ENCODE peak calls at places on chromosomes 7 and 10, in nine cellular contexts. X, P, H, C, N, Q, K, S and Y are unnamed samples. For H3K9me3, the result is how much of the 10 kb centered on the place peaks cover.

GRCh38 chr7:82017334-82017943 is 247.6 kb upstream of the HGF start:
- DNase-seq in H (no peak), X (peak), N (peak), Q (no peak), P (no peak), S (no peak), K (no peak), C (no peak), Y (no peak)

GRCh38 chr7:854118-854775 is 22.0 kb downstream of the SUN1 start:
- DNase-seq in S (no peak), C (no peak), X (no peak), K (no peak), Q (no peak), H (no peak), N (no peak), P (no peak), Y (peak)

GRCh38 chr10:70478191-70479160 is at the start of gene PALD1:
- DNase-seq in C (peak), H (no peak), N (peak), K (peak), P (peak), S (peak), Q (no peak), X (no peak), Y (peak)

GRCh38 chr7:28666144-28666543 is 253.8 kb downstream of the CREB5 start:
- DNase-seq in C (no peak), H (no peak), Q (no peak), P (no peak), N (no peak), S (no peak), K (no peak), X (peak), Y (no peak)

GRCh38 chr10:48450811-48451466 is 144.5 kb downstream of the MAPK8 start:
- DNase-seq in K (no peak), S (peak), X (no peak), Q (no peak), C (no peak), H (no peak), N (no peak), P (peak), Y (no peak)

GRCh38 chr10:79910344-79910743 is 38.6 kb downstream of the SFTPD start:
- DNase-seq in X (no peak), S (no peak), Q (no peak), H (no peak), C (no peak), K (no peak), P (no peak), N (no peak), Y (no peak)

GRCh38 chr7:257647-257992 is 32.4 kb upstream of the FOXL3 start:
- DNase-seq in C (no peak), S (no peak), Q (no peak), N (no peak), X (no peak), P (no peak), H (no peak), K (no peak), Y (peak)

GRCh38 chr7:105775580-105775979 is 100.8 kb downstream of the ATXN7L1 start:
- DNase-seq in Q (no peak), S (no peak), N (no peak), K (no peak), H (no peak), C (no peak), X (no peak), P (no peak), Y (no peak)

GRCh38 chr7:55028011-55028410 is 9.2 kb downstream of the EGFR start:
- DNase-seq in K (no peak), Q (no peak), C (no peak), X (peak), S (no peak), N (no peak), P (no peak), H (no peak), Y (no peak)

GRCh38 chr10:44581996-44582395 is 197.1 kb upstream of the CXCL12 start:
- DNase-seq in N (no peak), H (no peak), P (peak), C (no peak), Q (no peak), S (no peak), X (no peak), K (no peak), Y (no peak)

GRCh38 chr7:43303740-43304241 is 191.3 kb downstream of the HECW1 start:
- DNase-seq in X (peak), K (no peak), P (no peak), S (no peak), H (no peak), C (no peak), Q (no peak), N (no peak), Y (no peak)

GRCh38 chr7:84524714-84525694 is 330.4 kb upstream of the SEMA3A start:
- DNase-seq in S (peak), C (no peak), H (no peak), P (no peak), N (peak), X (peak), Q (no peak), K (no peak), Y (no peak)

GRCh38 chr10:72108811-72109618 is 20.7 kb upstream of the SPOCK2 start:
- DNase-seq in X (peak), P (no peak), S (peak), C (no peak), Q (no peak), N (no peak), K (no peak), H (no peak), Y (no peak)

GRCh38 chr7:20327047-20327446 is 3.7 kb upstream of the ITGB8 start:
- DNase-seq in X (peak), P (no peak), Q (no peak), H (no peak), N (no peak), S (no peak), K (no peak), C (no peak), Y (no peak)

GRCh38 chr7:42691030-42691639 is 220.7 kb downstream of the C7orf25 start:
- DNase-seq in S (no peak), C (peak), K (no peak), N (peak), H (no peak), P (no peak), X (peak), Q (no peak), Y (no peak)

GRCh38 chr10:124002391-124003069 is 90.9 kb downstream of the CHST15 start:
- DNase-seq in C (no peak), K (no peak), P (no peak), X (no peak), N (no peak), H (no peak), Q (no peak), S (no peak), Y (no peak)

GRCh38 chr10:35635576-35635975 is 6.5 kb downstream of the FZD8 start:
- DNase-seq in K (no peak), H (peak), S (peak), C (peak), P (peak), Q (no peak), N (peak), X (peak), Y (peak)

GRCh38 chr7:111089822-111090426 is 1.0 kb upstream of the LRRN3 start:
- DNase-seq in Q (no peak), S (no peak), C (no peak), P (no peak), X (peak), H (no peak), K (no peak), N (peak), Y (no peak)

GRCh38 chr7:151062399-151063211 is 3.2 kb downstream of the SLC4A2 start:
- DNase-seq in Q (no peak), K (peak), X (peak), S (peak), H (no peak), N (peak), P (peak), C (peak), Y (no peak)

GRCh38 chr10:43594944-43595589 is 11.2 kb upstream of the ZNF485 start:
- DNase-seq in K (peak), P (peak), S (no peak), C (no peak), H (peak), N (no peak), X (peak), Q (no peak), Y (no peak)

GRCh38 chr7:95066736-95067530 is 159.5 kb downstream of the PPP1R9A start:
- DNase-seq in N (peak), X (peak), C (no peak), Q (no peak), K (no peak), P (no peak), H (no peak), S (no peak), Y (no peak)

GRCh38 chr7:26151953-26152781 is at the start of gene NFE2L3:
- DNase-seq in X (peak), P (peak), C (peak), K (peak), Q (peak), S (peak), N (peak), H (no peak), Y (peak)
- TF ChIP-seq POLR2A in X (no peak), P (peak), C (no peak), K (peak), Q (peak), S (peak), N (peak), H (peak), Y (no peak)

DNA sequence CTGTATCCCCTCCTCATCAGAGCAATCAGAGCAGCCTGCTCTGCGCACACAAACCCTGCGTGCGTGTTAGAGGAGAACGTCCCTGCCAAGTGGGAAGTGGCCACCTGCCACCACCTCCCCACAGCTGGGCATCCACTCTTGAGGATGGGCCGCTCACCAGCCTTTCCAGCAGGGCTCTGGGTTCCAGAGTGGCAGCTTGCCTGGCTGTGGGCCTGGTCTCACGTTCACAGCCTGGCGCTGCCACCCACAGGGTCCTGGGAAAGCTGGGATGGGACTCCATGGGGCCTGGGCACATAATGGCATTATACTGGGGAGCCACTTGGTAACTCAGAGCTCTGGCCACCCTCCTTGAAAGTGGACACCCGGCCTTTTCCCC is 151.1 kb upstream of the PPP2R2D start:
- DNase-seq in P (no peak), K (no peak), N (no peak), H (no peak), Q (no peak), C (no peak), X (no peak), S (no peak), Y (no peak)
- H3K9me3 ChIP-seq in P (under half), K (under half), N (under half), H (under half), Q (under half), C (under half), X (half or more), S (under half), Y (under half)

GRCh38 chr10:97333601-97334369 is 744 bp downstream of the FRAT2 start:
- DNase-seq in C (no peak), P (peak), X (peak), H (no peak), S (peak), N (no peak), Q (no peak), K (peak), Y (peak)
- TF ChIP-seq POLR2A in C (no peak), P (peak), X (no peak), H (no peak), S (peak), N (no peak), Q (no peak), K (no peak), Y (no peak)

GRCh38 chr7:12571691-12572090 is 1.2 kb downstream of the SCIN start:
- DNase-seq in K (no peak), C (no peak), Q (no peak), H (no peak), S (no peak), X (no peak), P (no peak), N (no peak), Y (no peak)

GRCh38 chr7:12573885-12574284 is 3.4 kb downstream of the SCIN start:
- DNase-seq in C (no peak), N (no peak), P (no peak), S (no peak), H (no peak), X (no peak), K (no peak), Q (no peak), Y (no peak)

GRCh38 chr7:12570529-12571461 is at the start of gene SCIN:
- DNase-seq in H (no peak), K (peak), X (no peak), Q (no peak), C (no peak), N (peak), P (peak), S (peak), Y (no peak)

GRCh38 chr7:12570148-12570528 is 382 bp upstream of the SCIN start:
- DNase-seq in X (no peak), P (peak), S (peak), C (no peak), H (no peak), K (no peak), Q (no peak), N (peak), Y (no peak)

DNA sequence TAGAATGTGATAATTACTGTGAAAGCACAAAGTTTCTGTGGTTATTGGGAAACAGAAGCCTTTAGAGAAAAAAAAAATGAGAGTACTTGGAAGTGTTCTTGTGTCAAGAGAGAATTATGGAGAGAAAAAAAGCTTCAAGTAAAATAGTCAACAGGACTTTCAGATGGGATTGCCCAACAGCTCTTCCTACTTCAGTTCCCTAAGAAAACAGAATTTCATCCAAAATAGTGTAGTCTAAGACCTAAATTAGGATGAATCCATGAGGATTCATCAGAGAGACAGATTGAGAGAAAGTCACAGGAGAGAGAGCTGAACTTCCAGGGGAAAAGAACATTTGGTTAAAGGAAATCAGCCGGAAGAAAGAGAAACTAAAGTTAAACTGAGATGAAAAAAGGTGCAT is 2.4 kb downstream of the SCIN start:
- DNase-seq in N (no peak), C (no peak), H (no peak), S (no peak), Q (no peak), K (no peak), P (no peak), X (no peak), Y (no peak)
- H3K9me3 ChIP-seq in N (under half), C (under half), H (under half), S (under half), Q (under half), K (under half), P (under half), X (under half), Y (under half)

GRCh38 chr7:157540606-157541294 is 203.9 kb downstream of the DNAJB6 start:
- DNase-seq in S (no peak), H (no peak), C (no peak), Q (no peak), K (no peak), X (no peak), N (no peak), P (no peak), Y (no peak)
- TF ChIP-seq POLR2A in S (no peak), H (no peak), C (no peak), Q (no peak), K (no peak), X (no peak), N (no peak), P (no peak), Y (no peak)

GRCh38 chr7:64102656-64103400 is 57.6 kb downstream of the ZNF727 start:
- DNase-seq in K (no peak), S (no peak), N (no peak), C (no peak), X (no peak), H (no peak), P (no peak), Q (no peak), Y (no peak)
- H3K9me3 ChIP-seq in K (under half), S (under half), N (under half), C (under half), X (under half), H (under half), P (under half), Q (under half), Y (under half)

DNA sequence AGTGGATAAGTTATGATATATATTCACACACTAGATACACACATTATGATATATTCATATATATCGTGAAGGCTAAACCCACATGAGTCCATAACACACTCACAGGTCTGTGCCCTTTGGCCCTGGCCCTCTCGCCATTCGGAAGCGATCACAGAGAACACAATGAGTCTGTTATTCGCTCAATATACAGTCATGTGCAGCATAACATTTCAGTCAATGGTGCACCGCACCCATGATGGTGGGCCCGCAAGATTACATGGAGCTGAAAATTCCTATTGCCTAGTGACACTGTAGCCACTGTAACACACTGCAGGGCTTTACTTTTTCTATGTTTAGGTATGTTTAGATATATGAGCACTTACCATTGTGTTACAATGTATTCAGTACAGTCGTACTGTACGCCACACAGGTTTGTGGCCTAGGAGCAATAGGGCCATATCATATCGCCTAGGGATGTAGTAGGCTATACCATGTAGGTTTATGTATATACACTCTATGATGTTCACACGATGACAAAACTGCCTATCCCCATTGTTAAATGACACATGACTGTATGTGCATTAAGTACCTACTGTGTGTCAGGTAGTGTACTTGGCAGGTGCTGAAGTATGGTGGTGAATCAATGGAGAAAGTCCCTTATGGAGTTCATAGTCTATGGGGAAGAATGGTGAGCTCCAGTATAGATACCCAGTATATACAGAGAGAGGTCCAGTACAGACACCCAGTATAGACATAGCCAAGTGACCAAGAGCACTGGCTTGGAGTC is 198.8 kb upstream of the KLF14 start:
- DNase-seq in X (no peak), K (no peak), Q (no peak), N (no peak), C (no peak), H (no peak), S (no peak), P (no peak), Y (no peak)
- TF ChIP-seq POLR2A in X (no peak), K (no peak), Q (no peak), N (no peak), C (no peak), H (peak), S (no peak), P (no peak), Y (no peak)

GRCh38 chr7:157964521-157964920 is 623.1 kb downstream of the PTPRN2 start:
- DNase-seq in H (no peak), P (no peak), Q (no peak), C (no peak), X (no peak), N (no peak), S (no peak), K (no peak), Y (no peak)

GRCh38 chr7:157962458-157963306 is 624.9 kb downstream of the PTPRN2 start:
- DNase-seq in Q (no peak), K (no peak), C (no peak), H (no peak), P (no peak), N (no peak), X (no peak), S (no peak), Y (no peak)

GRCh38 chr7:157964016-157964415 is 623.6 kb downstream of the PTPRN2 start:
- DNase-seq in S (no peak), K (no peak), N (no peak), H (no peak), C (no peak), Q (no peak), P (no peak), X (no peak), Y (no peak)

GRCh38 chr7:157963526-157963925 is 624.1 kb downstream of the PTPRN2 start:
- DNase-seq in H (no peak), S (no peak), P (no peak), K (no peak), C (no peak), Q (no peak), X (no peak), N (no peak), Y (no peak)

GRCh38 chr7:157961731-157962457 is 625.1 kb downstream of the DNAJB6 start:
- DNase-seq in N (no peak), H (no peak), C (no peak), K (no peak), P (no peak), Q (no peak), S (no peak), X (no peak), Y (no peak)
- H3K9me3 ChIP-seq in N (under half), H (under half), C (under half), K (under half), P (under half), Q (under half), S (under half), X (under half), Y (under half)

DNA sequence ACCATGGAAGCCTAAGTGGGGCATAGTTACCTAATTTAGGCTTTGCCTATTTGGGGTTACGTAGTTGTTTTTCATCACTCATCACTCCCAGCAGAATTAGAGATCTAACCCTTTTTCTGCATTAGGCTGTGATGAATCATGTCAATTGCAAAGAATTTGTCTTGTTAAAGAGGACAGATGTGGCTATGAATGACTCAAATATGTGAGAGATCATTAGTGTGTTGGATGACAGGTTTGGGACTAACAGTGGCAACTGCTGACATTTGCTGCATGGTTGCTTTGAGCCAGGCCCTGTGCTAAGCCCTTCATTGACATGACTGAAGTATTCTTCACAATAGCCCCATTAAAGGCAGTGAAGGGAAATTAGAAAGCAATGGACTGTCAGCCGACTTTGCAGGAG is 83.4 kb upstream of the BMPER start:
- DNase-seq in Q (no peak), K (no peak), H (no peak), X (no peak), C (no peak), S (no peak), N (no peak), P (no peak), Y (no peak)
- TF ChIP-seq POLR2A in Q (no peak), K (no peak), H (no peak), X (no peak), C (no peak), S (no peak), N (no peak), P (no peak), Y (no peak)

DNA sequence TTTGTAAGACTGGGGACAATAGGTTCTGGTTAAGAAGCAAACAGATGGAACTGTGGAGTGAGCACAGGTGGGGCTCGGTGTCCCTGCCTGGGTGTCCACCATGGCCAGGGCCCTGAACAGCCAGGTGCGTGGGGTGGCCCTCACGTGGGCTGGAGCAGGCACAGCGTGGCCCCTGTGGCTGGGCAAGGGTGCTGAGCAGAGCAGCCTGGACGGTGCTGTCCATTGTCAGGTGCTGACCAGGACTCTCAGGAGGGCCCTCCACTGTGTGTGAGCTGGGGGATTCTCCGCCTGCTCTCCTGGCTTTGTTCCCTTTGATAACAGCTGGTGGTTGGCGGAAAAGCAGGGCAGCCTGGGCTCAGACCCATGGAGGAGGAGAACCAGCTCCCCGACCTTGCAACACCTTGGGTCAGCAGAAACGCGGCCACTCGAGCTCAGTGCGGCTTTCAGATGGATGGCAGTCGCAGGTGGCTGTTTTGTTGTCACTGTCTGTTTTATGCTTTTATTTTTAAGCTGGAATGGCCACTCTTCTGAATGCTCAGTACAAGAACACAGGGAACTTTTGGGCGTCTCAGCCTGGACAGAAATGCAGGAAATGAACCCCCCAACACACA is 273.9 kb upstream of the ADARB2 start:
- DNase-seq in K (no peak), N (no peak), S (no peak), H (no peak), Q (no peak), P (no peak), C (no peak), X (no peak), Y (no peak)
- H3K9me3 ChIP-seq in K (under half), N (under half), S (under half), H (under half), Q (under half), P (under half), C (under half), X (under half), Y (under half)